ENCODE peak calls at places on chromosomes 13 and 19, in nine cellular contexts. D is retina, U is BE2C, K is cardiac fibroblast, S is IMR-90, E is left ventricle myocardium superior, V is HFFc6, X is GM10248, C is sciatic nerve. P is an unnamed sample.
A peak's percentile ranks its signal among the peaks of the same experiment; 100 is the strongest.

GRCh38 chr13:53781941-53782340 is 753.3 kb downstream of the OLFM4 start:
- DNase-seq in X (no peak), E (no peak), K (peak; percentile 0), U (no peak), S (no peak), V (no peak), C (no peak), D (peak; percentile 51), P (no peak)

GRCh38 chr13:36904219-36904618 is 15.8 kb downstream of the SMAD9 start:
- DNase-seq in V (no peak), X (no peak), E (no peak), C (no peak), D (peak; percentile 69), U (peak; percentile 53), S (no peak), K (no peak), P (no peak)

GRCh38 chr13:80074811-80075210 is 266.1 kb downstream of the SPRY2 start:
- DNase-seq in U (no peak), X (no peak), S (no peak), D (no peak), K (no peak), C (no peak), E (no peak), V (no peak), P (no peak)

GRCh38 chr19:33928458-33928950 is 131.8 kb downstream of the KCTD15 start:
- DNase-seq in S (no peak), E (no peak), V (no peak), C (no peak), K (no peak), D (no peak), U (no peak), X (no peak), P (no peak)

GRCh38 chr13:84655677-84656076 is 773.4 kb upstream of the SLITRK1 start:
- DNase-seq in U (no peak), K (peak; percentile 64), D (no peak), X (no peak), S (peak; percentile 31), V (peak; percentile 59), C (no peak), E (no peak), P (peak; percentile 52)

GRCh38 chr13:112453874-112454647 is 77.9 kb downstream of the SPACA7 start:
- DNase-seq in X (no peak), S (no peak), C (no peak), U (no peak), K (no peak), V (no peak), E (no peak), D (peak; percentile 36), P (no peak)

GRCh38 chr13:39263033-39263432 is 224.8 kb downstream of the NHLRC3 start:
- DNase-seq in V (peak; percentile 39), K (peak; percentile 63), D (peak; percentile 54), U (peak; percentile 53), S (peak; percentile 23), X (peak; percentile 55), C (peak; percentile 58), E (no peak), P (peak; percentile 61)

GRCh38 chr19:459724-460511 is 915 bp downstream of the SHC2 start:
- DNase-seq in D (peak; percentile 89), S (peak; percentile 27), X (no peak), C (peak; percentile 86), K (peak; percentile 15), E (peak; percentile 82), U (peak; percentile 46), V (no peak), P (peak; percentile 33)

P was measured in choroid plexus epithelial cell.